ENCODE peak calls at places on chromosomes 13 and 19, in eight cellular contexts. P is cardiac fibroblast, L is heart left ventricle, J is uterus, T is thoracic aorta, B is choroid plexus epithelial cell, E is tibial nerve, D is A549. F is an unnamed sample.

GRCh38 chr13:110254751-110255553 is 52.0 kb downstream of the COL4A1 start:
- DNase-seq in P (no peak), L (no peak), J (no peak), T (no peak), B (no peak), E (no peak), D (no peak), F (no peak)

GRCh38 chr13:47539317-47539716 is 461.8 kb downstream of the SUCLA2 start:
- DNase-seq in P (no peak), L (no peak), J (no peak), T (no peak), B (peak), E (no peak), D (no peak), F (no peak)

GRCh38 chr19:33796164-33797100 is at the start of gene KCTD15:
- DNase-seq in P (peak), L (peak), J (peak), T (no peak), B (peak), E (no peak), D (no peak), F (no peak)

GRCh38 chr19:32676186-32676894 is 692 bp downstream of the RGS9BP start:
- DNase-seq in P (no peak), L (peak), J (peak), T (no peak), B (no peak), E (no peak), D (peak), F (no peak)

GRCh38 chr13:31950121-31950810 is 81.3 kb upstream of the FRY start:
- DNase-seq in P (no peak), L (no peak), J (no peak), T (no peak), B (no peak), E (no peak), D (no peak), F (no peak)

GRCh38 chr13:39415403-39415802 is 187.6 kb downstream of the LHFPL6 start:
- DNase-seq in P (peak), L (peak), J (peak), T (no peak), B (peak), E (no peak), D (no peak), F (no peak)

GRCh38 chr19:38952395-38953165 is 21.8 kb downstream of the MRPS12 start:
- DNase-seq in P (peak), L (no peak), J (no peak), T (no peak), B (peak), E (no peak), D (peak), F (no peak)

GRCh38 chr19:1408300-1409203 is 1.2 kb downstream of the DAZAP1 start:
- DNase-seq in P (peak), L (peak), J (peak), T (no peak), B (peak), E (no peak), D (no peak), F (no peak)

GRCh38 chr13:24131749-24132148 is 28.8 kb upstream of the SPATA13 start:
- DNase-seq in P (no peak), L (no peak), J (no peak), T (no peak), B (no peak), E (no peak), D (no peak), F (no peak)

GRCh38 chr13:44259045-44260042 is 114.3 kb upstream of the SERP2 start:
- DNase-seq in P (peak), L (no peak), J (no peak), T (peak), B (peak), E (no peak), D (no peak), F (no peak)

GRCh38 chr19:18274776-18275356 is 614 bp upstream of the IQCN start:
- DNase-seq in P (peak), L (peak), J (peak), T (peak), B (peak), E (peak), D (peak), F (peak)

GRCh38 chr13:27466513-27466912 is 16.1 kb upstream of the MTIF3 start:
- DNase-seq in P (no peak), L (no peak), J (no peak), T (no peak), B (no peak), E (no peak), D (no peak), F (no peak)

GRCh38 chr13:99572131-99572530 is 70.9 kb downstream of the TM9SF2 start:
- DNase-seq in P (peak), L (no peak), J (no peak), T (no peak), B (no peak), E (no peak), D (no peak), F (peak)

GRCh38 chr13:111373486-111373885 is 53.0 kb downstream of the TEX29 start:
- DNase-seq in P (no peak), L (no peak), J (no peak), T (no peak), B (no peak), E (no peak), D (no peak), F (no peak)

GRCh38 chr19:30792561-30793505 is 420.6 kb downstream of the ZNF536 start:
- DNase-seq in P (no peak), L (no peak), J (no peak), T (no peak), B (no peak), E (no peak), D (no peak), F (no peak)

GRCh38 chr19:46759817-46760333 is 13.6 kb upstream of the STRN4 start:
- DNase-seq in P (peak), L (no peak), J (peak), T (no peak), B (peak), E (peak), D (no peak), F (peak)

GRCh38 chr19:9757544-9758501 is 10.7 kb downstream of the ZNF846 start:
- DNase-seq in P (no peak), L (no peak), J (no peak), T (no peak), B (peak), E (no peak), D (no peak), F (no peak)

GRCh38 chr19:33375760-33376159 is 2.3 kb downstream of the CEBPG start:
- DNase-seq in P (peak), L (no peak), J (peak), T (no peak), B (peak), E (no peak), D (no peak), F (no peak)

GRCh38 chr19:31220540-31220939 is 128.7 kb downstream of the TSHZ3 start:
- DNase-seq in P (no peak), L (no peak), J (no peak), T (no peak), B (peak), E (no peak), D (no peak), F (no peak)

GRCh38 chr19:50202962-50203280 is 501 bp upstream of the MYH14 start:
- DNase-seq in P (no peak), L (no peak), J (no peak), T (no peak), B (no peak), E (no peak), D (no peak), F (no peak)

GRCh38 chr13:91247768-91248167 is 99.7 kb upstream of the MIR17HG start:
- DNase-seq in P (no peak), L (no peak), J (no peak), T (no peak), B (peak), E (no peak), D (no peak), F (no peak)

GRCh38 chr19:36488816-36489138 is 584 bp downstream of the ZNF566 start:
- DNase-seq in P (peak), L (no peak), J (no peak), T (no peak), B (no peak), E (no peak), D (peak), F (no peak)

GRCh38 chr13:113649212-113649611 is 8.8 kb downstream of the ATP4B start:
- DNase-seq in P (no peak), L (no peak), J (peak), T (no peak), B (no peak), E (peak), D (no peak), F (no peak)

GRCh38 chr19:8204961-8205360 is 4.2 kb upstream of the CERS4 start:
- DNase-seq in P (no peak), L (no peak), J (no peak), T (no peak), B (no peak), E (no peak), D (no peak), F (no peak)

GRCh38 chr19:15288146-15288963 is 44.0 kb downstream of the BRD4 start:
- DNase-seq in P (no peak), L (no peak), J (no peak), T (no peak), B (no peak), E (peak), D (no peak), F (no peak)

GRCh38 chr13:18995259-18995873 is 186.3 kb downstream of the TUBA3C start:
- DNase-seq in P (no peak), L (no peak), J (no peak), T (no peak), B (no peak), E (no peak), D (no peak), F (no peak)

GRCh38 chr13:44434441-44435141 is 61.0 kb downstream of the SERP2 start:
- DNase-seq in P (no peak), L (no peak), J (no peak), T (no peak), B (no peak), E (no peak), D (no peak), F (no peak)

GRCh38 chr13:44306401-44307192 is 67.0 kb upstream of the SERP2 start:
- DNase-seq in P (peak), L (peak), J (peak), T (no peak), B (peak), E (peak), D (peak), F (peak)

GRCh38 chr13:37109080-37109678 is 3.7 kb upstream of the CSNK1A1L start:
- DNase-seq in P (peak), L (no peak), J (no peak), T (no peak), B (peak), E (no peak), D (no peak), F (no peak)

GRCh38 chr19:53865523-53865917 is 2.2 kb upstream of the MYADM start:
- DNase-seq in P (no peak), L (no peak), J (no peak), T (no peak), B (no peak), E (no peak), D (peak), F (no peak)

GRCh38 chr13:97502192-97502591 is 68.2 kb downstream of the RAP2A start:
- DNase-seq in P (peak), L (no peak), J (no peak), T (no peak), B (peak), E (no peak), D (no peak), F (no peak)

GRCh38 chr19:2560369-2560768 is 84.4 kb downstream of the GADD45B start:
- DNase-seq in P (no peak), L (peak), J (no peak), T (no peak), B (no peak), E (no peak), D (no peak), F (no peak)

GRCh38 chr19:45477713-45478453 is 10.1 kb downstream of the FOSB start:
- DNase-seq in P (no peak), L (no peak), J (no peak), T (no peak), B (no peak), E (no peak), D (no peak), F (no peak)

GRCh38 chr19:42473686-42474085 is 30.9 kb upstream of the CXCL17 start:
- DNase-seq in P (no peak), L (no peak), J (no peak), T (no peak), B (no peak), E (no peak), D (no peak), F (no peak)

GRCh38 chr13:74061939-74062595 is 72.1 kb downstream of the KLF12 start:
- DNase-seq in P (peak), L (no peak), J (peak), T (no peak), B (peak), E (no peak), D (no peak), F (peak)

GRCh38 chr13:19959831-19960672 is 1.5 kb downstream of the ZMYM2 start:
- DNase-seq in P (peak), L (peak), J (peak), T (peak), B (peak), E (peak), D (peak), F (peak)

GRCh38 chr19:17565611-17566010 is 10.2 kb downstream of the COLGALT1 start:
- DNase-seq in P (no peak), L (no peak), J (no peak), T (no peak), B (peak), E (no peak), D (no peak), F (no peak)

GRCh38 chr19:12578641-12579040 is 27.4 kb upstream of the ZNF564 start:
- DNase-seq in P (no peak), L (no peak), J (no peak), T (no peak), B (no peak), E (no peak), D (no peak), F (no peak)

GRCh38 chr13:109684836-109685602 is 101.4 kb downstream of the IRS2 start:
- DNase-seq in P (peak), L (no peak), J (no peak), T (no peak), B (peak), E (no peak), D (no peak), F (no peak)

GRCh38 chr13:99119686-99120085 is 81.0 kb upstream of the UBAC2 start:
- DNase-seq in P (no peak), L (no peak), J (no peak), T (no peak), B (no peak), E (no peak), D (no peak), F (no peak)

DNA sequence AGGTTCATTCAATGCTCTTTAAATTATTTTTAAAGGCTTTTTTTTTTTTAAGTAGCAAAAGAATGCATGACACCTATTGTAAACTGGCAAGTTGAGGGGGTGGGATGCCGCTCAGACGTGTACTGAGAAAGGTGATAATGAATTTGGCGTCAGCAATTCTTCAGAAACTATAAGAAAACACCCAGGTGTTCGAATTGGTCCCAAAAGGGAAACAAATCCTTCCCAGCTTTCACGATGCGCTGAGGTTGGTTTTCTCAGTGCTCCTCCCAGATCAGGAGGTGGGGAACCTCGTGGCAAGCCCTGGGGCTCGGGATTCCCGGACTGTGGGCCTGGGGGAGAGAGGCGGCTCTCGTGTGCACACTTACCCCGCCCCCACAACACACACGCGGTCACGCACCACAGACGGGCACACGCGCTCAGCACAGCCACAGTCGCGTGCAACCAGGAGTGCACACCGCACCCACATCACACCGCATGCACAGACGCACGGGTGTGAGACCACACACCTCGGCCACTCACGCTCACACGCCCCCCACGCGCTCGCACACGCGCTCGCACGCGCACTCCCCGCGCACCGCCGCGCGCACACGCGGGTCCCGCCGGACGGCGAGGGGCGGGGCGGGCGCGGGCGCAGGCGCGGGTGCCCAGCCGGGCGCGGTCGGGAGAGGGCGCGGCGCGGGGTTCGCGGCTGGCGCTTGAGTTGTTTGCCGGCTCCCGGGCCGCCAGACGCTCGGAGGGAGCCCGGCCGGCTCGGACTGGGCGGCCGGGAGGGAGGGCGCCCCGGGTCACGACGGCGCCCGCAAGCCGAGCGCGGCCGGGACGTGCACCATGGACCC is at the start of gene FAM124A:
- DNase-seq in P (peak), L (peak), J (peak), T (no peak), B (peak), E (no peak), D (peak), F (no peak)
- TF ChIP-seq CTCF in P (no peak), L (no peak), J (peak), T (no peak), B (no peak), E (no peak), D (peak), F (peak)

GRCh38 chr13:33069365-33069764 is 53.1 kb downstream of the KL start:
- DNase-seq in P (no peak), L (no peak), J (no peak), T (no peak), B (peak), E (no peak), D (no peak), F (no peak)
- TF ChIP-seq CTCF in P (peak), L (peak), J (no peak), T (no peak), B (peak), E (no peak), D (peak), F (no peak)

GRCh38 chr13:84912720-84913119 is 886.5 kb downstream of the SLITRK6 start:
- DNase-seq in P (no peak), L (no peak), J (no peak), T (no peak), B (no peak), E (no peak), D (no peak), F (no peak)

DNA sequence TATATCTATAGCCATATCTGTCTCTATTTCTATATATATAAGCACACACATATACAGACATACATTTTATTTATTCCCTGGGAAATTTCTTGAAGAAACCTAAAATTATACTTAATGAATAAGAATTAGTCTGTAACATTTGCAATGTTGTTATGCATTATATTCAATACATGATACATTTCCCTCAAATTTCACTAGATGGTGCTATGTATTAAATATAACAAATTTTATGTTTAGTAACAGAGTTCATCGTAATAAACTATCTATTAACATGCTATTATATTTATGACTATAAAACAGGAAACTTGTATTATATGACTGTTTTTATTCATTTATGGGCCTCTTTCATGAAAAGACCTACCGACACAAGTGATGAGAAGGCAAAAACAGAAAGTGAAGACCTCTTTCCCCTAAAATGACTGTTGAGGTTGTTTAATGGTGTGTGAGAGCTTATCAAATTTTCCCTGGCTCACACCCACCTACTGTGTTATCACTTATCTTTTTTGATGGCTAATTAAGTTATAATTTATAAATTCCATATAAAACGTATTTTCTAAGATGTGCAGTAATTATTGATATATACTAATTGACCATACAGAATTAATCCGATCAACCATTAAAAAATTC is 881.9 kb downstream of the SLITRK6 start:
- DNase-seq in P (peak), L (no peak), J (no peak), T (no peak), B (peak), E (no peak), D (no peak), F (no peak)
- TF ChIP-seq CTCF in P (no peak), L (peak), J (no peak), T (no peak), B (peak), E (peak), D (peak), F (peak)

DNA sequence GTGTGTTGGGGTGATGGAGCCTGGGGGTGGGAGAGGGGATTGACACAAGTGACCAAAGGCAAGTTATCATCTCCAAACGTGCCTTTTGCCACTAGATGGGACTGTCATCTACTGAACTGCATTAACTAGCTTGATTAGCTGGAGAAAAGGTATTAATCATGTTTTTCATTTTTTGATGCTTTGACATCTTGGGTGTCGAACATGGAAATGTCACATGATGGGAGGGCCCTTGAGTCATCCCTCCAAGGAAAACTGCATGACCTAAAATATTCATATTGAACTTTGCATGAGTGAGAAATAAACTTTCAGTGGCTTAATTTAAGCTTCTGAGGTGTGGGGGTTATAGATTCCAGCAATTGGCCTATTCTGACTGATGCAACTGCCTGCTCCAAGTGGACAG is 73.3 kb downstream of the ALOX5AP start:
- DNase-seq in P (no peak), L (no peak), J (no peak), T (no peak), B (peak), E (no peak), D (no peak), F (no peak)
- TF ChIP-seq CTCF in P (no peak), L (no peak), J (no peak), T (no peak), B (peak), E (no peak), D (no peak), F (no peak)

DNA sequence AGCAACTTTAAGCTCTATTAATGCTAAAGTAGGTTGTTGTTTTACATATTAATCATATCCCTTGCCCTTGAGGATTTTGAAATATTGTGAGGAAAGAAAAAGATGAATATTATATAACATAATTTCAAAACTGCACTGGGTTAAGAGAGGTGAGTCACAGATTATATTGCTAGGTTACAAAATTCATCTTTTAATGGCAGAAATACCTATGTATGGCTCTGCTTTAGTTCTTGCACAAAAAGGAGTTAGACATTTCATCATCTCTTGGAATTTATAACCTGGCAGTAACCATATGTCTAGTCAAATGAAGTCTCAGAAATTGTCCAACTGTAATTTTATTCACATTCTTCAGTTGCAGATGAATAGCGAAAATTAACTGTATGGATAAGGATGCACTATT is 2041.1 kb downstream of the OLFM4 start:
- DNase-seq in P (no peak), L (no peak), J (no peak), T (no peak), B (no peak), E (no peak), D (no peak), F (no peak)
- TF ChIP-seq CTCF in P (no peak), L (no peak), J (no peak), T (no peak), B (no peak), E (no peak), D (no peak), F (no peak)

GRCh38 chr19:35055715-35056179 is 14.2 kb downstream of the HPN start:
- DNase-seq in P (no peak), L (no peak), J (no peak), T (no peak), B (no peak), E (no peak), D (no peak), F (no peak)
- TF ChIP-seq CTCF in P (no peak), L (no peak), J (no peak), T (no peak), B (peak), E (no peak), D (peak), F (no peak)

GRCh38 chr19:4589579-4590410 is 30.3 kb upstream of the SEMA6B start:
- DNase-seq in P (no peak), L (no peak), J (no peak), T (no peak), B (no peak), E (no peak), D (no peak), F (no peak)
- TF ChIP-seq CTCF in P (peak), L (peak), J (no peak), T (peak), B (peak), E (no peak), D (peak), F (peak)